ENCODE peak calls at places on chromosomes 12 and 14, in four cellular contexts. M, D, Z and W are unnamed samples. For H3K4me1, the result is how much of the 10 kb centered on the place peaks cover.

GRCh38 chr12:82698959-82699358 is 12.3 kb downstream of the TMTC2 start:
- DNase-seq in M (no peak), D (no peak), Z (no peak), W (no peak)

GRCh38 chr12:43287991-43288390 is 264.0 kb downstream of the ADAMTS20 start:
- DNase-seq in M (no peak), D (no peak), Z (peak), W (no peak)

GRCh38 chr12:113879658-113880057 is 86.5 kb downstream of the RBM19 start:
- DNase-seq in M (no peak), D (no peak), Z (no peak), W (no peak)

GRCh38 chr12:105382771-105383632 is 52.5 kb downstream of the C12orf75 start:
- DNase-seq in M (no peak), D (no peak), Z (peak), W (no peak)

GRCh38 chr12:130719263-130719892 is 3.3 kb upstream of the RIMBP2 start:
- DNase-seq in M (no peak), D (no peak), Z (no peak), W (no peak)

GRCh38 chr14:57712698-57713097 is 153.2 kb downstream of the SLC35F4 start:
- DNase-seq in M (no peak), D (no peak), Z (no peak), W (no peak)

GRCh38 chr12:94245984-94246383 is 97.6 kb downstream of the PLXNC1 start:
- DNase-seq in M (no peak), D (no peak), Z (no peak), W (no peak)

GRCh38 chr14:61462566-61463195 is 141.3 kb downstream of the PRKCH start:
- DNase-seq in M (no peak), D (no peak), Z (peak), W (no peak)

GRCh38 chr14:71686677-71687076 is 245.6 kb upstream of the RGS6 start:
- DNase-seq in M (no peak), D (no peak), Z (peak), W (no peak)

GRCh38 chr12:100953677-100954076 is 159.1 kb downstream of the ANO4 start:
- DNase-seq in M (no peak), D (no peak), Z (no peak), W (no peak)

GRCh38 chr12:51429705-51430104 is 5.1 kb downstream of the SLC4A8 start:
- DNase-seq in M (no peak), D (no peak), Z (no peak), W (no peak)

GRCh38 chr12:30201301-30202160 is 417.8 kb upstream of the TMTC1 start:
- DNase-seq in M (no peak), D (no peak), Z (no peak), W (no peak)
- TF ChIP-seq CTCF in M (no peak), D (no peak), Z (peak), W (no peak)

GRCh38 chr12:6202846-6203245 is 2.6 kb downstream of the CD9 start:
- DNase-seq in M (no peak), D (no peak), Z (no peak), W (no peak)
- H3K4me1 ChIP-seq in M (under half), D (half or more), Z (under half), W (half or more)

GRCh38 chr12:120457133-120457532 is 10.9 kb downstream of the GATC start:
- DNase-seq in M (no peak), D (no peak), Z (no peak), W (no peak)
- TF ChIP-seq CTCF in M (no peak), D (no peak), Z (peak), W (no peak)

GRCh38 chr14:68551045-68551683 is 241.7 kb downstream of the ZFP36L1 start:
- DNase-seq in M (no peak), D (no peak), Z (no peak), W (no peak)
- H3K4me1 ChIP-seq in M (under half), D (half or more), Z (under half), W (half or more)

DNA sequence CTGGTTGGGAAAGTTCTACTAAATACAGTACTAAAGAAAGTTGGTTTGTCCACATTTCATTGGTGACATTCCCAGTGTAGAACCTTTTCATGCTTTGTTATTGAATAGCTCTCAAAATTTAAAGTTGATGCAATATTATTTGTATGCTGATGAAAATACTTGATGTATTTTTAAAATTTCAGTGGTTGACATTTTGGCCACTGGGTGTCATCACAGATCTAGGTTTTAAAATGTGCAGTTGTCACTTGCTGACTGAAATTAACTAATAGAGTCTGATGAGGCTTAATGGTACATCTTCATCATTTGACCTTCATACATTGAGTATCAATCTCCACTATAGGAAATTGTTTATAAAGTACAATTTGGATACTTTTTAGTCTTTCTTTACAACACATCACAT is 37.1 kb downstream of the CMAS start:
- DNase-seq in M (no peak), D (no peak), Z (peak), W (no peak)
- TF ChIP-seq CTCF in M (peak), D (peak), Z (peak), W (no peak)